ENCODE peak calls at places on chromosomes 11 and 22, in nine cellular contexts. I, D, N, X, F, M, O, A and P are unnamed samples.
A peak's percentile ranks its signal among the peaks of the same experiment; 100 is the strongest.

GRCh38 chr11:10699072-10699471 is 5.5 kb upstream of the IRAG1 start:
- DNase-seq in I (no peak), D (no peak), N (no peak), X (no peak), F (no peak), M (no peak), O (no peak), A (no peak), P (no peak)

GRCh38 chr22:26949193-26949592 is 291.8 kb downstream of the MIAT start:
- DNase-seq in I (no peak), D (no peak), N (peak; percentile 5), X (no peak), F (no peak), M (no peak), O (no peak), A (no peak), P (no peak)

GRCh38 chr11:42778193-42778592 is 533.6 kb upstream of the API5 start:
- DNase-seq in I (no peak), D (no peak), N (no peak), X (no peak), F (no peak), M (no peak), O (no peak), A (no peak), P (no peak)

GRCh38 chr22:43996170-43996980 is 27.7 kb upstream of the PARVB start:
- DNase-seq in I (peak; percentile 59), D (no peak), N (no peak), X (peak; percentile 67), F (no peak), M (peak; percentile 30), O (no peak), A (no peak), P (no peak)

GRCh38 chr22:47062126-47062525 is 299.7 kb downstream of the TBC1D22A start:
- DNase-seq in I (no peak), D (no peak), N (no peak), X (peak; percentile 1), F (no peak), M (no peak), O (no peak), A (no peak), P (no peak)

GRCh38 chr11:100927579-100927978 is 202.0 kb downstream of the PGR start:
- DNase-seq in I (no peak), D (no peak), N (no peak), X (no peak), F (no peak), M (no peak), O (no peak), A (no peak), P (no peak)

GRCh38 chr11:74695705-74696280 is 35.4 kb downstream of the CHRDL2 start:
- DNase-seq in I (no peak), D (no peak), N (no peak), X (no peak), F (no peak), M (no peak), O (no peak), A (no peak), P (no peak)

GRCh38 chr11:106386519-106386918 is 309.1 kb downstream of the AASDHPPT start:
- DNase-seq in I (no peak), D (no peak), N (no peak), X (no peak), F (no peak), M (no peak), O (no peak), A (no peak), P (no peak)

GRCh38 chr22:17563936-17564391 is 666 bp downstream of the SLC25A18 start:
- DNase-seq in I (no peak), D (no peak), N (no peak), X (peak; percentile 27), F (no peak), M (no peak), O (no peak), A (no peak), P (no peak)

GRCh38 chr11:47620836-47621378 is 21.5 kb downstream of the MTCH2 start:
- DNase-seq in I (no peak), D (no peak), N (no peak), X (no peak), F (no peak), M (no peak), O (no peak), A (no peak), P (no peak)

GRCh38 chr11:102683277-102683676 is 22.3 kb downstream of the MMP27 start:
- DNase-seq in I (no peak), D (no peak), N (no peak), X (no peak), F (no peak), M (no peak), O (no peak), A (no peak), P (peak; percentile 77)

GRCh38 chr11:72814831-72815618 is 814 bp downstream of the ATG16L2 start:
- DNase-seq in I (no peak), D (no peak), N (peak; percentile 66), X (peak; percentile 56), F (peak; percentile 78), M (no peak), O (peak; percentile 54), A (no peak), P (no peak)

GRCh38 chr11:48116843-48117242 is 99.8 kb upstream of the OR4B1 start:
- DNase-seq in I (no peak), D (peak; percentile 36), N (peak; percentile 34), X (no peak), F (no peak), M (no peak), O (peak; percentile 12), A (no peak), P (no peak)

GRCh38 chr11:23789938-23790371 is 706.9 kb upstream of the LUZP2 start:
- DNase-seq in I (peak; percentile 45), D (no peak), N (no peak), X (peak; percentile 40), F (no peak), M (no peak), O (no peak), A (no peak), P (no peak)

GRCh38 chr11:123653997-123654565 is 343 bp downstream of the SCN3B start:
- DNase-seq in I (peak; percentile 32), D (peak; percentile 81), N (peak; percentile 36), X (peak; percentile 25), F (peak; percentile 71), M (no peak), O (no peak), A (no peak), P (no peak)

GRCh38 chr11:69052343-69053168 is 3.8 kb downstream of the TPCN2 start:
- DNase-seq in I (no peak), D (no peak), N (no peak), X (no peak), F (no peak), M (no peak), O (no peak), A (no peak), P (no peak)

GRCh38 chr11:76859708-76860233 is 947 bp upstream of the ACER3 start:
- DNase-seq in I (no peak), D (no peak), N (no peak), X (no peak), F (no peak), M (no peak), O (no peak), A (no peak), P (no peak)

GRCh38 chr22:48941903-48942625 is 885.6 kb downstream of the BRD1 start:
- DNase-seq in I (peak; percentile 18), D (no peak), N (no peak), X (peak; percentile 1), F (peak; percentile 22), M (no peak), O (no peak), A (no peak), P (peak; percentile 72)

GRCh38 chr22:36510966-36511881 is 4.4 kb upstream of the FOXRED2 start:
- DNase-seq in I (no peak), D (peak; percentile 62), N (peak; percentile 56), X (peak; percentile 34), F (no peak), M (no peak), O (peak; percentile 54), A (no peak), P (no peak)
- TF ChIP-seq POLR2AphosphoS5 in I (no peak), D (no peak), N (no peak), X (no peak), F (no peak), M (no peak), O (no peak), A (peak; percentile 51), P (no peak)

GRCh38 chr22:22168190-22168940 is 76.2 kb upstream of the VPREB1 start:
- DNase-seq in I (no peak), D (peak; percentile 16), N (peak; percentile 88), X (peak; percentile 26), F (no peak), M (peak; percentile 57), O (peak; percentile 25), A (no peak), P (peak; percentile 75)
- H3K27me3 ChIP-seq in I (no peaks in the 10 kb centered on the region), D (no peaks in the 10 kb centered on the region), N (peaks cover 21% of the 10 kb centered on the region), X (no peaks in the 10 kb centered on the region), F (peaks cover 48% of the 10 kb centered on the region), M (no peaks in the 10 kb centered on the region), O (no peaks in the 10 kb centered on the region), A (peaks cover 70% of the 10 kb centered on the region), P (no peaks in the 10 kb centered on the region)

DNA sequence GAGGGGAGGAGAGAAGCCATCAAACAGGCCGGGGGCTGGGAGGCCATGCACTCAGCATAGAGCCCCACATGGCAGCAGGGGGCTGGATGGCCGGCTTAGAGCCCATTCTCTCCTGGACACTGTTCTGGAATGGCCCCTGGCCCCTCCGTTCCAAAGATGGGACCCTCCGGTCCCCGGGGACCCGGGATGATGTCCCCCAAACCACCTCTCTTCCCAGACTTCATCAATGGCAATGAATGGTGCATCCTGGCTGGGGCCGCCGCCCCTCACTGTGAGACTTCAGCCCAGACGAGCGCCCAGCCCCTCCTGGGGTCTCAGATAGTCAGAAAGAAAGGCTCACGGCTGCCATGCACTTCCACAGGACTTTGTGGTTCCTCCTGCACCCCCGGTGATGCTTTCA is 13.8 kb upstream of the RTN4R start:
- DNase-seq in I (no peak), D (no peak), N (no peak), X (no peak), F (no peak), M (no peak), O (no peak), A (no peak), P (no peak)
- TF ChIP-seq EP300 in I (no peak), D (no peak), N (no peak), X (no peak), F (no peak), M (no peak), O (no peak), A (no peak), P (no peak)

DNA sequence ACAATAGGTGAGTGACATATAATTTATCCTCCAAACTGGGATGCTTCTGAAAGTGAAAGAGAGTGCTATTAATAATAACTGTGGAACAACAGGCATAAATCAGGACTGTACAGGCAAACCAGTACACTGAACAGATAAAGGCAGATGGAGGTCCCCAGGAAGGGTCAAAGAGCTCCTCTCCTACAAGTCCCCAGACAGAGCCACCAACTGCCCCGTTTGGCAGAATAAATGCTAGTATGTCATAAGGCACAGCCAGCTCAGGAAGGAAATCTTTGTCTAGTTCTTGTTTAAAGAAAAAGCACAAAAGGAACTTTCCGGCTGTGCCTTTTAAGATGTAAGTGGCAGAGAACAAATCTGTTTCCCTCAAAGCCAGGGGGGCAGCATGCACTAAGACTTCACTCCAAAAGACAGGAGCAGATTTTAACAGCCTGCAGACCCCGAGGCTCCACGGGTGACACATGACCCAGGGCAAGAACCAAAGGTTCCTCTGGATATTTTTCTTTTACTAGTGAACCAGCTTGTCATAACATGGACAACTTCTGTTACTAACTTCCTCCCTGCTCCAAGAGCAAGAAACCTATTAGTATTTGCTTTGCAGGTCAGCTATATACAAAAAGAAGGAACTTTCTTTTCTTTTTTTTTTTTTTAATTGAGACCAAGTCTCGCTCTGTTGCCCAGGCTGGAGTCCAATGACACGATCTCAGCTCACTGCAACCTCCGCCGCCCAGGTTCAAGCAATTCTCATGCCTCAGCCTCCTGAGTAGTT is 50.2 kb downstream of the MYH9 start:
- DNase-seq in I (no peak), D (no peak), N (no peak), X (no peak), F (no peak), M (no peak), O (no peak), A (no peak), P (no peak)
- TF ChIP-seq POLR2AphosphoS5 in I (no peak), D (no peak), N (no peak), X (no peak), F (no peak), M (no peak), O (no peak), A (no peak), P (peak; percentile 5)